ENCODE peak calls at places on chromosomes 5 and 9, in ten cellular contexts. K is mucosa of descending colon, F is prostate gland, B is MM.1S, J is endodermal cell, H is esophagus squamous epithelium, W is cardiac muscle cell, M is PC-3, V is mammary epithelial cell, I is OCI-LY7. S is an unnamed sample.
A peak's percentile ranks its signal among the peaks of the same experiment; 100 is the strongest.

GRCh38 chr5:154755361-154756202 is at the start of gene LARP1:
- DNase-seq in I (peak; percentile 58), M (no peak), V (peak; percentile 39), W (peak; percentile 27), K (peak; percentile 48), H (peak; percentile 75), J (no peak), F (peak; percentile 25), B (peak; percentile 39), S (peak; percentile 63)

GRCh38 chr5:107670927-107671741 is at the start of gene EFNA5:
- DNase-seq in I (peak; percentile 77), W (peak; percentile 63), B (peak; percentile 74), H (no peak), M (peak; percentile 55), V (peak; percentile 39), F (peak; percentile 20), J (peak; percentile 85), K (peak; percentile 56), S (peak; percentile 56)

GRCh38 chr5:168365581-168366081 is 74.2 kb downstream of the WWC1 start:
- DNase-seq in W (peak; percentile 73), F (peak; percentile 84), H (no peak), J (peak; percentile 90), V (peak; percentile 85), B (no peak), K (peak; percentile 80), M (peak; percentile 75), I (no peak), S (peak; percentile 77)

GRCh38 chr5:84715087-84715486 is 330.4 kb upstream of the EDIL3 start:
- DNase-seq in I (no peak), F (no peak), J (no peak), W (peak; percentile 48), K (no peak), H (no peak), V (peak; percentile 18), M (no peak), B (no peak), S (no peak)

GRCh38 chr9:111016046-111017026 is 21.9 kb downstream of the LPAR1 start:
- DNase-seq in I (no peak), W (peak; percentile 91), F (no peak), M (peak; percentile 61), K (no peak), B (no peak), V (peak; percentile 14), H (no peak), J (no peak), S (no peak)

GRCh38 chr5:116550082-116550481 is 24.5 kb downstream of the SEMA6A start:
- DNase-seq in K (no peak), I (no peak), V (no peak), J (no peak), W (no peak), H (no peak), B (no peak), M (no peak), F (no peak), S (no peak)

GRCh38 chr5:30804739-30805313 is 388.7 kb upstream of the CDH6 start:
- DNase-seq in K (peak; percentile 12), V (no peak), W (peak; percentile 9), F (no peak), I (no peak), M (peak; percentile 3), H (no peak), B (no peak), J (peak; percentile 43), S (no peak)

GRCh38 chr5:129361441-129362025 is 98.6 kb upstream of the ADAMTS19 start:
- DNase-seq in W (peak; percentile 43), K (no peak), J (no peak), V (no peak), M (peak; percentile 53), I (peak; percentile 4), F (no peak), B (peak; percentile 49), H (no peak), S (no peak)

GRCh38 chr5:31378838-31379237 is 153.1 kb downstream of the DROSHA start:
- DNase-seq in F (no peak), K (no peak), V (no peak), J (no peak), I (no peak), W (peak; percentile 27), H (no peak), B (no peak), M (no peak), S (no peak)

GRCh38 chr5:112374356-112374755 is 44.7 kb downstream of the EPB41L4A start:
- DNase-seq in J (no peak), W (no peak), F (no peak), B (no peak), V (no peak), I (no peak), K (no peak), M (no peak), H (no peak), S (no peak)

GRCh38 chr5:143501176-143501840 is 97.8 kb upstream of the NR3C1 start:
- DNase-seq in K (no peak), H (no peak), J (no peak), M (no peak), V (no peak), F (no peak), B (no peak), I (no peak), W (no peak), S (no peak)

GRCh38 chr5:74233571-74233970 is 407.0 kb downstream of the ENC1 start:
- DNase-seq in M (peak; percentile 88), V (peak; percentile 86), H (no peak), K (no peak), B (no peak), I (no peak), F (no peak), W (no peak), J (no peak), S (no peak)

GRCh38 chr9:134252084-134252830 is 74.0 kb upstream of the RXRA start:
- DNase-seq in I (no peak), K (no peak), J (no peak), F (no peak), H (no peak), W (no peak), B (no peak), M (no peak), V (no peak), S (no peak)

GRCh38 chr5:56833325-56833724 is 18.0 kb downstream of the MAP3K1 start:
- DNase-seq in B (no peak), M (no peak), F (no peak), K (no peak), H (no peak), W (no peak), J (peak; percentile 75), V (no peak), I (no peak), S (no peak)

DNA sequence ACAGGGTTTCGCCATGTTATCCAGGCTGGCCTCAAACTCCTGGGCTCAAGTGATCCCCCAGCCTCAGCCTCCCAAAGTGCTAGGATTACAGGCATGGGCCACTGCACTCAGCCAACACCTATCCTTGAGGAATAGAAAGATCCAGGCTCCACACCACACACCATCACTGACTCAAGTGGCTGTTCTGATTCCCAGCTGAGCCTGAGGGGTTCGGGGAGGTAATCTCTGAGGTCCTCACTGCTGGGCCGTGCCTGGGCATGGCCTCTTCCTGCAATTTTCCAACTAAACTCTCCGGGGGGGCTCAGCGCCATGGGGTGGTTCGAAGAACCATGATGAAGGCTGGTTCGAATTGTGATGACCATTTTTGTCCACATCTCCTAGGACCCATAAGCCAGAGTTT is 31.0 kb upstream of the IL17B start:
- DNase-seq in V (no peak), H (no peak), I (no peak), J (no peak), F (no peak), W (no peak), K (no peak), B (no peak), M (no peak), S (no peak)
- H3K4me3 ChIP-seq in V (no peak overlapping the region), H (peak overlapping the region; percentile 24), I (no peak overlapping the region), J (no peak overlapping the region), F (peak overlapping the region; percentile 44), W (no peak overlapping the region), K (no peak overlapping the region), B (no peak overlapping the region), M (no peak overlapping the region), S (peak overlapping the region; percentile 54)

GRCh38 chr9:136802321-136802720 is 5.4 kb upstream of the RABL6 start:
- DNase-seq in J (no peak), K (no peak), W (no peak), B (no peak), F (no peak), H (no peak), M (no peak), V (no peak), I (no peak), S (no peak)

GRCh38 chr9:136799854-136800657 is 3.9 kb downstream of the CCDC183 start:
- DNase-seq in W (peak; percentile 71), J (peak; percentile 98), V (peak; percentile 80), I (peak; percentile 84), B (peak; percentile 91), H (no peak), F (peak; percentile 93), K (peak; percentile 98), M (peak; percentile 78), S (peak; percentile 94)

GRCh38 chr9:136799079-136799853 is 3.1 kb downstream of the CCDC183 start:
- DNase-seq in J (no peak), B (no peak), F (peak; percentile 82), V (no peak), W (peak; percentile 13), K (peak; percentile 88), H (no peak), M (peak; percentile 48), I (no peak), S (peak; percentile 81)

GRCh38 chr9:136796238-136796774 is at the start of gene CCDC183:
- DNase-seq in V (no peak), H (no peak), M (no peak), F (no peak), J (no peak), I (no peak), K (no peak), B (no peak), W (no peak), S (no peak)

GRCh38 chr9:136798708-136799078 is 2.6 kb downstream of the CCDC183 start:
- DNase-seq in I (no peak), H (no peak), F (no peak), M (no peak), W (no peak), B (no peak), K (no peak), V (no peak), J (no peak), S (no peak)
- H3K4me1 ChIP-seq in I (peaks cover 46% of the 10 kb centered on the region), H (peaks cover 23% of the 10 kb centered on the region), F (peaks cover 21% of the 10 kb centered on the region), M (peaks cover 20% of the 10 kb centered on the region), W (peaks cover 43% of the 10 kb centered on the region), B (peaks cover 16% of the 10 kb centered on the region), K (peaks cover 43% of the 10 kb centered on the region), V (peaks cover 23% of the 10 kb centered on the region), J (peaks cover 10% of the 10 kb centered on the region), S (peaks cover 32% of the 10 kb centered on the region)

GRCh38 chr5:139251281-139251687 is 42.3 kb upstream of the MATR3 start:
- DNase-seq in B (no peak), M (peak; percentile 48), K (peak; percentile 53), W (no peak), I (peak; percentile 67), J (no peak), V (no peak), H (no peak), F (no peak), S (no peak)
- TF ChIP-seq CTCF in B (peak; percentile 24), M (peak; percentile 63), K (peak; percentile 11), W (peak; percentile 26), I (peak; percentile 87), J (peak; percentile 45), V (peak; percentile 6), H (no peak), F (no peak), S (peak; percentile 35)

DNA sequence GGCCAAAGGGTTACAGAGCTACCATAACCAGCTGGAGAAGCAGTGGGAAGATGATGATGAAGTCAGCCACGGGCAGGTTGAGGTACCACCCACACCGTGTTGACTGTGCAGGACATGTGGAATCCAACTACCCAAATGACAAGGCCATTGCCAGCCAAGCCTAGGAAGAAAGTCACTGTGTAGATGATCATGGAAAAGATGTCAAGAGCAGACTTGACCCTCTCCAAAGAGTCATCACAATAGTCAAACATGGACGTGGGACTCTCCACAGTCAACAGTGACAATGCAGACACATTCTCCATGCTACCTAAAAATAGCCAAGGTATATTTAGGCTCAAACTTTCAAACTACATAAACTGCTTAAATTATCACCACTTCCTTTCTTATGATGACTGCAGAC is 20.9 kb upstream of the SPINK1 start:
- DNase-seq in K (no peak), F (no peak), J (peak; percentile 55), W (no peak), H (no peak), B (no peak), V (no peak), I (no peak), M (no peak), S (no peak)
- H3K4me3 ChIP-seq in K (no peak overlapping the region), F (no peak overlapping the region), J (no peak overlapping the region), W (no peak overlapping the region), H (no peak overlapping the region), B (no peak overlapping the region), V (no peak overlapping the region), I (no peak overlapping the region), M (no peak overlapping the region), S (no peak overlapping the region)